ENCODE peak calls at places on chromosome 7, in eight cellular contexts. G, N, Q, D, Z, O, L and A are unnamed samples.

GRCh38 chr7:84837405-84837804 is 349.5 kb downstream of the SEMA3D start:
- DNase-seq in G (no peak), O (no peak), L (no peak), Q (no peak), N (no peak), Z (no peak), D (no peak), A (peak)

GRCh38 chr7:71271203-71271602 is 139.3 kb downstream of the GALNT17 start:
- DNase-seq in Z (no peak), L (no peak), Q (no peak), O (no peak), N (no peak), D (no peak), G (no peak), A (no peak)

GRCh38 chr7:41207141-41207540 is 495.7 kb downstream of the INHBA start:
- DNase-seq in G (no peak), N (no peak), Q (no peak), O (no peak), D (no peak), L (no peak), Z (no peak), A (no peak)

GRCh38 chr7:35038340-35038738 is 1.1 kb upstream of the DPY19L1 start:
- DNase-seq in O (no peak), Q (no peak), L (no peak), D (no peak), G (no peak), N (no peak), Z (no peak), A (no peak)

GRCh38 chr7:4764402-4765007 is 10.9 kb upstream of the AP5Z1 start:
- DNase-seq in L (no peak), N (no peak), Z (no peak), O (no peak), D (no peak), Q (no peak), G (no peak), A (no peak)

GRCh38 chr7:28980504-28981281 is 22.6 kb upstream of the TRIL start:
- DNase-seq in G (no peak), L (peak), N (no peak), Z (no peak), D (no peak), O (peak), Q (no peak), A (no peak)

GRCh38 chr7:116801092-116801710 is 61.2 kb upstream of the CAPZA2 start:
- DNase-seq in O (peak), N (no peak), G (no peak), Z (no peak), Q (no peak), D (no peak), L (peak), A (peak)

GRCh38 chr7:22373388-22373787 is 16.4 kb upstream of the RAPGEF5 start:
- DNase-seq in N (no peak), D (no peak), L (no peak), O (no peak), Z (no peak), Q (no peak), G (no peak), A (no peak)

GRCh38 chr7:100884741-100885439 is 4.6 kb downstream of the UFSP1 start:
- DNase-seq in O (no peak), G (no peak), L (no peak), Z (no peak), N (peak), D (no peak), Q (no peak), A (no peak)

GRCh38 chr7:134504660-134505164 is 22.7 kb upstream of the AKR1B10 start:
- DNase-seq in D (no peak), O (no peak), G (no peak), N (no peak), Z (no peak), Q (no peak), L (no peak), A (no peak)